ENCODE peak calls at places on chromosomes 13 and 19, in six cellular contexts. N is WTC11, E is H1, X is K562, A is GM12878, W is HepG2. F is an unnamed sample.

GRCh38 chr19:30909216-30909615 is 440.0 kb downstream of the TSHZ3 start:
- DNase-seq in N (no peak), E (no peak), X (no peak), A (no peak), W (no peak), F (no peak)

GRCh38 chr19:57302727-57303401 is 17.4 kb upstream of the ZNF543 start:
- DNase-seq in N (peak; percentile 24), E (no peak), X (no peak), A (no peak), W (no peak), F (no peak)

GRCh38 chr13:73940098-73940497 is 194.1 kb downstream of the KLF12 start:
- DNase-seq in N (no peak), E (no peak), X (no peak), A (no peak), W (no peak), F (no peak)

GRCh38 chr13:49996166-49996915 is 501 bp upstream of the TRIM13 start:
- DNase-seq in N (peak; percentile 92), E (peak; percentile 89), X (peak; percentile 88), A (peak; percentile 39), W (peak; percentile 56), F (peak; percentile 74)

GRCh38 chr13:51520524-51520923 is 63.7 kb upstream of the WDFY2 start:
- DNase-seq in N (no peak), E (no peak), X (no peak), A (no peak), W (peak; percentile 63), F (no peak)

GRCh38 chr19:5334366-5334739 is 6.3 kb downstream of the PTPRS start:
- DNase-seq in N (no peak), E (no peak), X (no peak), A (no peak), W (no peak), F (no peak)

GRCh38 chr13:27797228-27797624 is 4.9 kb downstream of the GSX1 start:
- DNase-seq in N (peak; percentile 78), E (peak; percentile 80), X (no peak), A (no peak), W (no peak), F (no peak)

GRCh38 chr13:32075150-32075851 is 43.7 kb downstream of the FRY start:
- DNase-seq in N (no peak), E (no peak), X (no peak), A (no peak), W (peak; percentile 80), F (no peak)

GRCh38 chr13:74839656-74840055 is 642.3 kb downstream of the TBC1D4 start:
- DNase-seq in N (no peak), E (no peak), X (no peak), A (no peak), W (no peak), F (no peak)

GRCh38 chr13:48233886-48234488 is 981 bp downstream of the ITM2B start:
- DNase-seq in N (no peak), E (no peak), X (no peak), A (peak; percentile 30), W (no peak), F (no peak)

GRCh38 chr13:80217614-80218456 is 123.1 kb downstream of the SPRY2 start:
- DNase-seq in N (peak; percentile 13), E (no peak), X (no peak), A (no peak), W (no peak), F (no peak)

GRCh38 chr19:44051654-44052402 is at the start of gene ZNF223:
- DNase-seq in N (peak; percentile 95), E (peak; percentile 89), X (peak; percentile 83), A (peak; percentile 69), W (peak; percentile 94), F (no peak)

GRCh38 chr13:97127842-97128241 is 94.3 kb upstream of the MBNL2 start:
- DNase-seq in N (no peak), E (no peak), X (no peak), A (no peak), W (peak; percentile 40), F (no peak)

GRCh38 chr13:33441015-33441414 is 155.5 kb upstream of the STARD13 start:
- DNase-seq in N (peak; percentile 30), E (no peak), X (no peak), A (no peak), W (peak; percentile 35), F (peak; percentile 15)

GRCh38 chr19:29800086-29800825 is 11.5 kb upstream of the CCNE1 start:
- DNase-seq in N (no peak), E (no peak), X (no peak), A (no peak), W (no peak), F (no peak)

GRCh38 chr13:29435125-29435911 is 160.2 kb downstream of the SLC7A1 start:
- DNase-seq in N (no peak), E (no peak), X (no peak), A (no peak), W (no peak), F (no peak)

GRCh38 chr19:30336290-30336689 is 35.9 kb upstream of the ZNF536 start:
- DNase-seq in N (no peak), E (no peak), X (no peak), A (no peak), W (no peak), F (no peak)

GRCh38 chr13:42418184-42418583 is 146.2 kb downstream of the AKAP11 start:
- DNase-seq in N (no peak), E (no peak), X (no peak), A (no peak), W (no peak), F (no peak)

GRCh38 chr19:3468211-3468610 is 12.1 kb downstream of the SMIM24 start:
- DNase-seq in N (no peak), E (no peak), X (no peak), A (no peak), W (no peak), F (no peak)

GRCh38 chr13:20702530-20702929 is 969 bp upstream of the IL17D start:
- DNase-seq in N (no peak), E (no peak), X (no peak), A (no peak), W (no peak), F (no peak)

GRCh38 chr13:42174344-42175162 is 97.4 kb upstream of the AKAP11 start:
- DNase-seq in N (no peak), E (no peak), X (peak; percentile 21), A (no peak), W (no peak), F (no peak)

GRCh38 chr19:46578450-46578849 is 22.7 kb upstream of the CALM3 start:
- DNase-seq in N (no peak), E (no peak), X (no peak), A (no peak), W (no peak), F (no peak)

GRCh38 chr13:95418946-95419345 is 117.7 kb upstream of the ABCC4 start:
- DNase-seq in N (no peak), E (no peak), X (no peak), A (no peak), W (no peak), F (no peak)

GRCh38 chr13:23724196-23724970 is 154.2 kb downstream of the TNFRSF19 start:
- DNase-seq in N (no peak), E (no peak), X (no peak), A (no peak), W (no peak), F (no peak)

GRCh38 chr13:39602277-39602613 is 748 bp downstream of the LHFPL6 start:
- DNase-seq in N (no peak), E (no peak), X (no peak), A (no peak), W (no peak), F (no peak)

GRCh38 chr19:13986348-13986904 is 19.7 kb downstream of the RFX1 start:
- DNase-seq in N (peak; percentile 83), E (peak; percentile 85), X (no peak), A (peak; percentile 93), W (no peak), F (no peak)

GRCh38 chr19:19540707-19541515 is 2.8 kb downstream of the CILP2 start:
- DNase-seq in N (peak; percentile 98), E (peak; percentile 98), X (peak; percentile 92), A (no peak), W (no peak), F (peak; percentile 93)

GRCh38 chr13:51380269-51380668 is 40.8 kb downstream of the SERPINE3 start:
- DNase-seq in N (no peak), E (no peak), X (no peak), A (no peak), W (no peak), F (no peak)

GRCh38 chr19:6020972-6021805 is 43.2 kb upstream of the RANBP3 start:
- DNase-seq in N (no peak), E (no peak), X (no peak), A (no peak), W (peak; percentile 19), F (no peak)

GRCh38 chr13:42083138-42083770 is 34.8 kb downstream of the DGKH start:
- DNase-seq in N (no peak), E (no peak), X (no peak), A (no peak), W (no peak), F (no peak)

GRCh38 chr19:33683881-33684549 is 62.3 kb downstream of the CHST8 start:
- DNase-seq in N (peak; percentile 90), E (peak; percentile 89), X (peak; percentile 27), A (no peak), W (peak; percentile 7), F (no peak)

GRCh38 chr13:85990397-85990796 is 191.2 kb upstream of the SLITRK6 start:
- DNase-seq in N (no peak), E (no peak), X (no peak), A (no peak), W (no peak), F (no peak)

GRCh38 chr19:10593820-10594637 is 6.9 kb upstream of the AP1M2 start:
- DNase-seq in N (no peak), E (no peak), X (no peak), A (peak; percentile 72), W (no peak), F (no peak)

GRCh38 chr19:36136975-36137686 is 2.7 kb upstream of the CAPNS1 start:
- DNase-seq in N (no peak), E (no peak), X (no peak), A (no peak), W (no peak), F (peak; percentile 77)

GRCh38 chr13:52461265-52461664 is 6.0 kb downstream of the CKAP2 start:
- DNase-seq in N (no peak), E (no peak), X (no peak), A (no peak), W (no peak), F (no peak)

GRCh38 chr13:110228936-110229904 is 77.7 kb downstream of the COL4A1 start:
- DNase-seq in N (no peak), E (no peak), X (no peak), A (no peak), W (no peak), F (no peak)
- TF ChIP-seq ATF3 in N (no peak), E (no peak), X (no peak), A (no peak), W (no peak), F (no peak)

GRCh38 chr19:39078436-39079200 is 5.5 kb upstream of the ACP7 start:
- DNase-seq in N (no peak), E (no peak), X (no peak), A (no peak), W (peak; percentile 30), F (peak; percentile 98)
- TF ChIP-seq ATF3 in N (no peak), E (no peak), X (no peak), A (no peak), W (no peak), F (no peak)

GRCh38 chr19:54415208-54415900 is at the start of gene TTYH1:
- DNase-seq in N (peak; percentile 77), E (peak; percentile 91), X (peak; percentile 69), A (no peak), W (no peak), F (no peak)
- TF ChIP-seq ATF3 in N (no peak), E (no peak), X (no peak), A (no peak), W (no peak), F (no peak)

GRCh38 chr13:77820431-77821149 is 98.0 kb downstream of the EDNRB start:
- DNase-seq in N (peak; percentile 12), E (no peak), X (no peak), A (no peak), W (no peak), F (no peak)
- TF ChIP-seq ATF3 in N (no peak), E (no peak), X (no peak), A (no peak), W (no peak), F (no peak)

F was measured in HCT116.